ENCODE peak calls at places on chromosomes 13 and 19, in six cellular contexts. One of them, this sample, is unnamed.

GRCh38 chr13:42239644-42240043 is 32.3 kb upstream of the AKAP11 start:
- DNase-seq in brain microvascular endothelial cell: no peak
- DNase-seq in A549: no peak
- DNase-seq in fibroblast of pulmonary artery: no peak
- DNase-seq in cardiac fibroblast: no peak
- DNase-seq in CD4-positive, alpha-beta memory T cell: no peak
- DNase-seq in this sample: no peak

GRCh38 chr13:28171266-28171665 is 32.9 kb downstream of the PAN3 start:
- DNase-seq in brain microvascular endothelial cell: no peak
- DNase-seq in A549: no peak
- DNase-seq in fibroblast of pulmonary artery: no peak
- DNase-seq in cardiac fibroblast: no peak
- DNase-seq in CD4-positive, alpha-beta memory T cell: no peak
- DNase-seq in this sample: no peak

GRCh38 chr19:21482863-21483276 is 22.5 kb upstream of the ZNF429 start:
- DNase-seq in brain microvascular endothelial cell: no peak
- DNase-seq in A549: no peak
- DNase-seq in fibroblast of pulmonary artery: peak
- DNase-seq in cardiac fibroblast: peak
- DNase-seq in CD4-positive, alpha-beta memory T cell: peak
- DNase-seq in this sample: no peak

GRCh38 chr13:77480071-77480470 is 55.4 kb upstream of the SCEL start:
- DNase-seq in brain microvascular endothelial cell: no peak
- DNase-seq in A549: no peak
- DNase-seq in fibroblast of pulmonary artery: peak
- DNase-seq in cardiac fibroblast: peak
- DNase-seq in CD4-positive, alpha-beta memory T cell: no peak
- DNase-seq in this sample: no peak

GRCh38 chr19:40633207-40633606 is 32.0 kb downstream of the LTBP4 start:
- DNase-seq in brain microvascular endothelial cell: peak
- DNase-seq in A549: no peak
- DNase-seq in fibroblast of pulmonary artery: no peak
- DNase-seq in cardiac fibroblast: no peak
- DNase-seq in CD4-positive, alpha-beta memory T cell: no peak
- DNase-seq in this sample: no peak

GRCh38 chr13:109389456-109389855 is 396.9 kb downstream of the IRS2 start:
- DNase-seq in brain microvascular endothelial cell: no peak
- DNase-seq in A549: no peak
- DNase-seq in fibroblast of pulmonary artery: no peak
- DNase-seq in cardiac fibroblast: no peak
- DNase-seq in CD4-positive, alpha-beta memory T cell: no peak
- DNase-seq in this sample: no peak

GRCh38 chr13:80553041-80553440 is 212.1 kb upstream of the SPRY2 start:
- DNase-seq in brain microvascular endothelial cell: no peak
- DNase-seq in A549: no peak
- DNase-seq in fibroblast of pulmonary artery: no peak
- DNase-seq in cardiac fibroblast: no peak
- DNase-seq in CD4-positive, alpha-beta memory T cell: no peak
- DNase-seq in this sample: no peak

GRCh38 chr13:99760456-99760855 is 211.1 kb downstream of the ZIC5 start:
- DNase-seq in brain microvascular endothelial cell: no peak
- DNase-seq in A549: no peak
- DNase-seq in fibroblast of pulmonary artery: no peak
- DNase-seq in cardiac fibroblast: no peak
- DNase-seq in CD4-positive, alpha-beta memory T cell: no peak
- DNase-seq in this sample: no peak

GRCh38 chr19:45250216-45250831 is 747 bp upstream of the MARK4 start:
- DNase-seq in brain microvascular endothelial cell: no peak
- DNase-seq in A549: no peak
- DNase-seq in fibroblast of pulmonary artery: no peak
- DNase-seq in cardiac fibroblast: no peak
- DNase-seq in CD4-positive, alpha-beta memory T cell: no peak
- DNase-seq in this sample: no peak

GRCh38 chr19:40663712-40664692 is 26.4 kb downstream of the NUMBL start:
- DNase-seq in brain microvascular endothelial cell: peak
- DNase-seq in A549: peak
- DNase-seq in fibroblast of pulmonary artery: no peak
- DNase-seq in cardiac fibroblast: peak
- DNase-seq in CD4-positive, alpha-beta memory T cell: no peak
- DNase-seq in this sample: no peak

GRCh38 chr19:13610042-13610691 is 103.9 kb upstream of the CACNA1A start:
- DNase-seq in brain microvascular endothelial cell: no peak
- DNase-seq in A549: no peak
- DNase-seq in fibroblast of pulmonary artery: no peak
- DNase-seq in cardiac fibroblast: no peak
- DNase-seq in CD4-positive, alpha-beta memory T cell: no peak
- DNase-seq in this sample: no peak

GRCh38 chr13:23628250-23628649 is 58.0 kb downstream of the TNFRSF19 start:
- DNase-seq in brain microvascular endothelial cell: no peak
- DNase-seq in A549: no peak
- DNase-seq in fibroblast of pulmonary artery: no peak
- DNase-seq in cardiac fibroblast: no peak
- DNase-seq in CD4-positive, alpha-beta memory T cell: no peak
- DNase-seq in this sample: no peak

GRCh38 chr19:1232652-1233360 is 5.0 kb downstream of the CBARP start:
- DNase-seq in brain microvascular endothelial cell: peak
- DNase-seq in A549: no peak
- DNase-seq in fibroblast of pulmonary artery: peak
- DNase-seq in cardiac fibroblast: peak
- DNase-seq in CD4-positive, alpha-beta memory T cell: no peak
- DNase-seq in this sample: no peak

GRCh38 chr13:26653310-26653709 is 95.8 kb downstream of the WASF3 start:
- DNase-seq in brain microvascular endothelial cell: peak
- DNase-seq in A549: no peak
- DNase-seq in fibroblast of pulmonary artery: peak
- DNase-seq in cardiac fibroblast: no peak
- DNase-seq in CD4-positive, alpha-beta memory T cell: no peak
- DNase-seq in this sample: no peak

GRCh38 chr19:48553676-48554384 is 1.9 kb downstream of the SULT2B1 start:
- DNase-seq in brain microvascular endothelial cell: peak
- DNase-seq in A549: peak
- DNase-seq in fibroblast of pulmonary artery: peak
- DNase-seq in cardiac fibroblast: peak
- DNase-seq in CD4-positive, alpha-beta memory T cell: no peak
- DNase-seq in this sample: no peak

GRCh38 chr19:53549354-53549753 is 11.4 kb downstream of the ZNF331 start:
- DNase-seq in brain microvascular endothelial cell: peak
- DNase-seq in A549: no peak
- DNase-seq in fibroblast of pulmonary artery: peak
- DNase-seq in cardiac fibroblast: peak
- DNase-seq in CD4-positive, alpha-beta memory T cell: no peak
- DNase-seq in this sample: no peak

GRCh38 chr19:42066075-42066754 is 3.8 kb downstream of the GRIK5 start:
- DNase-seq in brain microvascular endothelial cell: peak
- DNase-seq in A549: no peak
- DNase-seq in fibroblast of pulmonary artery: peak
- DNase-seq in cardiac fibroblast: peak
- DNase-seq in CD4-positive, alpha-beta memory T cell: no peak
- DNase-seq in this sample: no peak

GRCh38 chr13:39263033-39263432 is 224.8 kb downstream of the NHLRC3 start:
- DNase-seq in brain microvascular endothelial cell: peak
- DNase-seq in A549: peak
- DNase-seq in fibroblast of pulmonary artery: peak
- DNase-seq in cardiac fibroblast: peak
- DNase-seq in CD4-positive, alpha-beta memory T cell: peak
- DNase-seq in this sample: no peak

GRCh38 chr13:48151343-48151742 is 56.4 kb upstream of the MED4 start:
- DNase-seq in brain microvascular endothelial cell: no peak
- DNase-seq in A549: no peak
- DNase-seq in fibroblast of pulmonary artery: no peak
- DNase-seq in cardiac fibroblast: no peak
- DNase-seq in CD4-positive, alpha-beta memory T cell: peak
- DNase-seq in this sample: no peak

GRCh38 chr19:39297931-39298634 is 1.9 kb downstream of the IFNL1 start:
- DNase-seq in brain microvascular endothelial cell: no peak
- DNase-seq in A549: no peak
- DNase-seq in fibroblast of pulmonary artery: no peak
- DNase-seq in cardiac fibroblast: no peak
- DNase-seq in CD4-positive, alpha-beta memory T cell: peak
- DNase-seq in this sample: no peak

GRCh38 chr19:39083983-39084731 is at the start of gene ACP7:
- DNase-seq in brain microvascular endothelial cell: no peak
- DNase-seq in A549: no peak
- DNase-seq in fibroblast of pulmonary artery: no peak
- DNase-seq in cardiac fibroblast: no peak
- DNase-seq in CD4-positive, alpha-beta memory T cell: peak
- DNase-seq in this sample: no peak

GRCh38 chr13:114119196-114119595 is 13.2 kb downstream of the RASA3 start:
- DNase-seq in brain microvascular endothelial cell: peak
- DNase-seq in A549: peak
- DNase-seq in fibroblast of pulmonary artery: peak
- DNase-seq in cardiac fibroblast: peak
- DNase-seq in CD4-positive, alpha-beta memory T cell: no peak
- DNase-seq in this sample: no peak

GRCh38 chr13:35472308-35473008 is 4.0 kb downstream of the MAB21L1 start:
- DNase-seq in brain microvascular endothelial cell: no peak
- DNase-seq in A549: no peak
- DNase-seq in fibroblast of pulmonary artery: no peak
- DNase-seq in cardiac fibroblast: no peak
- DNase-seq in CD4-positive, alpha-beta memory T cell: no peak
- DNase-seq in this sample: no peak
- H3K4me3 ChIP-seq in brain microvascular endothelial cell: no peak
- H3K4me3 ChIP-seq in A549: no peak
- H3K4me3 ChIP-seq in fibroblast of pulmonary artery: no peak
- H3K4me3 ChIP-seq in cardiac fibroblast: no peak
- H3K4me3 ChIP-seq in CD4-positive, alpha-beta memory T cell: no peak
- H3K4me3 ChIP-seq in this sample: no peak

GRCh38 chr19:16002380-16002779 is 53.6 kb downstream of the OR10H4 start:
- DNase-seq in brain microvascular endothelial cell: no peak
- DNase-seq in A549: no peak
- DNase-seq in fibroblast of pulmonary artery: peak
- DNase-seq in cardiac fibroblast: no peak
- DNase-seq in CD4-positive, alpha-beta memory T cell: no peak
- DNase-seq in this sample: no peak
- H3K4me3 ChIP-seq in brain microvascular endothelial cell: peak
- H3K4me3 ChIP-seq in A549: no peak
- H3K4me3 ChIP-seq in fibroblast of pulmonary artery: peak
- H3K4me3 ChIP-seq in cardiac fibroblast: peak
- H3K4me3 ChIP-seq in CD4-positive, alpha-beta memory T cell: peak
- H3K4me3 ChIP-seq in this sample: peak

DNA sequence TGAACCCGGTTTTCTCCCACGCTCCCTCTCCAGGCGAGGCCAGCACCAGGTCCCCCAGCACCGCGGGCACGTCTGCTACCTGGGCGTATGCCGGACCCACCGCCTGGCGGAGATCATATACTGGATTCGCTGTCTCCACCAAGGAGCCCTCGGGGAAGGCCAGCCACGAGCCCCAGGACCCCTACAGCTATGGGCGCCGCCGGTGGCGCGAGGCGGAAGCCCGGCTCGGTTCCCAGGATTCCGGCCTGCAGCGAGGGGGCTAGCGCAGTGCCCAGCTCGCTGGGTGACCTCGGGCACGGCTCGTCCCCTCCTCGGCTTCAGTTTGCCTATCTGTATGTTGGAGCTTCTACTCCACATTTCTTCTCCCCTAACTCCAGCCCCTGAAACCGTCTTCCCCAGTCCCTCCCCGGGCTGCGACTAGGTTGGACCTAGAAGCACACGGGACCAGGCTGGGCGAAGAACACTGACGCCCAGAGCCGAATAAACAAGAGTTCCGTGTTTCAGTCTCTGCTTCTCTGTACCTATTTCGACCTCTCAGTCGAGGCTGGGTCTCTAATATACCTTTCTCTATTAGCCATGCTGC is 752 bp upstream of the CPT1C start:
- DNase-seq in brain microvascular endothelial cell: no peak
- DNase-seq in A549: no peak
- DNase-seq in fibroblast of pulmonary artery: no peak
- DNase-seq in cardiac fibroblast: no peak
- DNase-seq in CD4-positive, alpha-beta memory T cell: no peak
- DNase-seq in this sample: no peak
- H3K4me3 ChIP-seq in brain microvascular endothelial cell: peak
- H3K4me3 ChIP-seq in A549: no peak
- H3K4me3 ChIP-seq in fibroblast of pulmonary artery: peak
- H3K4me3 ChIP-seq in cardiac fibroblast: peak
- H3K4me3 ChIP-seq in CD4-positive, alpha-beta memory T cell: peak
- H3K4me3 ChIP-seq in this sample: peak

GRCh38 chr13:44573790-44574465 is 2.2 kb downstream of the TSC22D1 start:
- DNase-seq in brain microvascular endothelial cell: peak
- DNase-seq in A549: peak
- DNase-seq in fibroblast of pulmonary artery: peak
- DNase-seq in cardiac fibroblast: peak
- DNase-seq in CD4-positive, alpha-beta memory T cell: no peak
- DNase-seq in this sample: no peak
- H3K4me3 ChIP-seq in brain microvascular endothelial cell: peak
- H3K4me3 ChIP-seq in A549: no peak
- H3K4me3 ChIP-seq in fibroblast of pulmonary artery: peak
- H3K4me3 ChIP-seq in cardiac fibroblast: no peak
- H3K4me3 ChIP-seq in CD4-positive, alpha-beta memory T cell: no peak
- H3K4me3 ChIP-seq in this sample: no peak

GRCh38 chr19:34967551-34967950 is 3.5 kb upstream of the ZNF792 start:
- DNase-seq in brain microvascular endothelial cell: no peak
- DNase-seq in A549: no peak
- DNase-seq in fibroblast of pulmonary artery: no peak
- DNase-seq in cardiac fibroblast: no peak
- DNase-seq in CD4-positive, alpha-beta memory T cell: no peak
- DNase-seq in this sample: no peak
- H3K4me3 ChIP-seq in brain microvascular endothelial cell: no peak
- H3K4me3 ChIP-seq in A549: no peak
- H3K4me3 ChIP-seq in fibroblast of pulmonary artery: no peak
- H3K4me3 ChIP-seq in cardiac fibroblast: no peak
- H3K4me3 ChIP-seq in CD4-positive, alpha-beta memory T cell: no peak
- H3K4me3 ChIP-seq in this sample: no peak